ENCODE peak calls at places on chromosomes 12 and 14, in eight cellular contexts. B, Y, L, U, V, T, K and S are unnamed samples.
A peak's percentile ranks its signal among the peaks of the same experiment; 100 is the strongest.

GRCh38 chr14:23047042-23047634 is 5.1 kb downstream of the PSMB11 start:
- DNase-seq in T (no peak), B (no peak), L (no peak), K (no peak), Y (no peak), V (no peak), U (no peak), S (no peak)

GRCh38 chr12:119788783-119789182 is 88.3 kb downstream of the CIT start:
- DNase-seq in B (no peak), Y (no peak), V (no peak), U (no peak), L (no peak), K (no peak), T (no peak), S (no peak)

GRCh38 chr14:99261916-99262787 is 9.8 kb downstream of the BCL11B start:
- DNase-seq in L (no peak), T (no peak), B (no peak), V (no peak), U (no peak), K (no peak), Y (no peak), S (no peak)

GRCh38 chr12:109461049-109461845 is 15.9 kb downstream of the KCTD10 start:
- DNase-seq in Y (no peak), T (no peak), K (peak; percentile 60), U (no peak), V (peak; percentile 66), B (no peak), L (peak; percentile 55), S (no peak)

GRCh38 chr14:91892918-91893527 is 25.7 kb upstream of the TC2N start:
- DNase-seq in V (peak; percentile 87), B (no peak), Y (no peak), U (no peak), L (no peak), T (no peak), K (peak; percentile 37), S (no peak)

GRCh38 chr12:69672195-69672594 is 26.9 kb downstream of the BEST3 start:
- DNase-seq in B (no peak), L (no peak), K (no peak), T (no peak), Y (no peak), U (no peak), V (no peak), S (no peak)

GRCh38 chr14:36256131-36256801 is 64.2 kb downstream of the MBIP start:
- DNase-seq in T (no peak), L (peak; percentile 67), U (no peak), Y (no peak), B (no peak), K (no peak), V (no peak), S (no peak)

GRCh38 chr14:105909046-105909827 is 382.9 kb downstream of the TMEM121 start:
- DNase-seq in T (no peak), U (no peak), K (no peak), Y (no peak), L (no peak), V (no peak), B (no peak), S (no peak)

GRCh38 chr12:131832393-131833231 is 4.4 kb downstream of the MMP17 start:
- DNase-seq in K (peak; percentile 39), T (peak; percentile 40), U (no peak), B (no peak), Y (peak; percentile 79), V (no peak), L (no peak), S (no peak)

GRCh38 chr12:51090705-51091229 is 7.4 kb upstream of the CSRNP2 start:
- DNase-seq in V (no peak), K (no peak), U (no peak), B (no peak), T (no peak), L (no peak), Y (no peak), S (no peak)

GRCh38 chr12:131176266-131176665 is 222.6 kb downstream of the ADGRD1 start:
- DNase-seq in Y (no peak), V (no peak), T (no peak), U (no peak), L (no peak), K (no peak), B (no peak), S (no peak)

GRCh38 chr14:94598816-94599655 is 13.2 kb upstream of the SERPINA3 start:
- DNase-seq in B (peak; percentile 35), U (peak; percentile 90), L (peak; percentile 62), K (peak; percentile 90), Y (peak; percentile 93), V (no peak), T (peak; percentile 26), S (no peak)

GRCh38 chr14:68589447-68590232 is 203.2 kb downstream of the ZFP36L1 start:
- DNase-seq in L (no peak), B (no peak), Y (peak; percentile 78), V (no peak), T (no peak), K (no peak), U (peak; percentile 73), S (no peak)

GRCh38 chr14:77307099-77307496 is 13.6 kb downstream of the POMT2 start:
- DNase-seq in B (no peak), U (no peak), V (no peak), Y (peak; percentile 54), K (no peak), T (peak; percentile 73), L (no peak), S (no peak)

GRCh38 chr12:116053479-116054195 is 223.9 kb downstream of the MED13L start:
- DNase-seq in U (no peak), T (peak; percentile 8), V (no peak), K (no peak), B (no peak), Y (peak; percentile 59), L (peak; percentile 50), S (no peak)

GRCh38 chr14:67166450-67166853 is 22.8 kb upstream of the GARIN2 start:
- DNase-seq in L (no peak), Y (peak; percentile 55), B (no peak), U (peak; percentile 21), V (peak; percentile 79), T (peak; percentile 17), K (peak; percentile 43), S (peak; percentile 25)

GRCh38 chr12:122830517-122831214 is 4.6 kb upstream of the HIP1R start:
- DNase-seq in U (no peak), B (no peak), Y (no peak), L (peak; percentile 56), T (no peak), K (peak; percentile 31), V (no peak), S (no peak)

GRCh38 chr12:107317751-107318553 is 224.6 kb upstream of the CRY1 start:
- DNase-seq in U (peak; percentile 65), V (no peak), L (peak; percentile 85), Y (peak; percentile 90), K (peak; percentile 84), B (peak; percentile 82), T (peak; percentile 10), S (no peak)

GRCh38 chr14:105665247-105665950 is 139.0 kb downstream of the TMEM121 start:
- DNase-seq in B (no peak), Y (no peak), K (no peak), T (no peak), L (no peak), V (no peak), U (no peak), S (no peak)

GRCh38 chr14:78498062-78498595 is 328.0 kb downstream of the NRXN3 start:
- DNase-seq in K (no peak), L (no peak), B (no peak), T (no peak), U (no peak), V (no peak), Y (no peak), S (no peak)

GRCh38 chr12:25394025-25394424 is 143.3 kb upstream of the KRAS start:
- DNase-seq in B (no peak), U (no peak), Y (no peak), L (no peak), T (no peak), V (no peak), K (no peak), S (no peak)

GRCh38 chr12:98238513-98238912 is 276.9 kb upstream of the TMPO start:
- DNase-seq in K (no peak), T (no peak), L (no peak), Y (no peak), V (no peak), B (no peak), U (no peak), S (no peak)

GRCh38 chr12:2154050-2154449 is 101.3 kb downstream of the CACNA1C start:
- DNase-seq in K (no peak), T (no peak), U (no peak), Y (no peak), V (no peak), L (no peak), B (no peak), S (no peak)

GRCh38 chr12:130603566-130603965 is 112.5 kb downstream of the RIMBP2 start:
- DNase-seq in B (no peak), K (no peak), Y (no peak), T (no peak), U (no peak), L (no peak), V (no peak), S (no peak)

GRCh38 chr12:26551385-26551784 is 281.6 kb downstream of the ITPR2 start:
- DNase-seq in K (no peak), B (no peak), V (no peak), L (no peak), U (no peak), Y (no peak), T (no peak), S (no peak)

GRCh38 chr14:95322646-95323045 is 2.9 kb upstream of the CLMN start:
- DNase-seq in K (no peak), V (no peak), Y (no peak), B (no peak), T (no peak), L (no peak), U (no peak), S (no peak)

GRCh38 chr12:123944696-123945095 is 27.9 kb downstream of the CCDC92 start:
- DNase-seq in U (no peak), V (no peak), B (no peak), L (no peak), T (no peak), K (no peak), Y (no peak), S (no peak)

GRCh38 chr12:123131879-123132402 is 18.9 kb downstream of the PITPNM2 start:
- DNase-seq in B (no peak), T (no peak), K (no peak), U (no peak), Y (no peak), V (no peak), L (peak; percentile 61), S (no peak)

GRCh38 chr12:114406326-114407033 is 536 bp upstream of the TBX5 start:
- DNase-seq in V (no peak), L (no peak), T (no peak), K (no peak), U (no peak), Y (no peak), B (no peak), S (no peak)

GRCh38 chr14:102500724-102501123 is 8.9 kb downstream of the ANKRD9 start:
- DNase-seq in U (no peak), B (no peak), T (no peak), K (no peak), V (no peak), L (no peak), Y (no peak), S (no peak)